ENCODE peak calls at places on chromosomes 6 and 20, in nine cellular contexts. I is lung, U is ovary, L is A549, C is right lobe of liver, R is neuronal stem cell, S is cardiac fibroblast, N is heart left ventricle, T is astrocyte of the spinal cord. M is an unnamed sample.

GRCh38 chr20:47785321-47785899 is at the start of gene SULF2:
- DNase-seq in S (no peak), T (no peak), N (peak; percentile 43), R (peak; percentile 35), C (peak; percentile 59), I (no peak), U (peak; percentile 85), L (no peak), M (peak; percentile 32)

GRCh38 chr6:18528084-18528743 is 141.1 kb downstream of the RNF144B start:
- DNase-seq in N (no peak), S (peak; percentile 35), R (peak; percentile 11), T (peak; percentile 19), C (no peak), I (no peak), L (peak; percentile 4), U (no peak), M (peak; percentile 31)

GRCh38 chr6:57173056-57173885 is 1.1 kb downstream of the BAG2 start:
- DNase-seq in C (peak; percentile 33), R (no peak), L (peak; percentile 21), N (peak; percentile 33), T (peak; percentile 47), S (peak; percentile 44), I (no peak), U (peak; percentile 31), M (peak; percentile 43)

GRCh38 chr20:57392130-57392445 is 892 bp downstream of the RBM38 start:
- DNase-seq in C (no peak), I (no peak), T (no peak), N (no peak), U (no peak), L (peak; percentile 31), S (no peak), R (no peak), M (no peak)

GRCh38 chr6:5584072-5584471 is 322.8 kb downstream of the FARS2 start:
- DNase-seq in S (peak; percentile 38), R (no peak), C (no peak), U (no peak), L (no peak), N (no peak), T (peak; percentile 63), I (no peak), M (peak; percentile 42)

GRCh38 chr6:111846511-111847409 is 26.5 kb downstream of the FYN start:
- DNase-seq in L (no peak), N (peak; percentile 71), I (no peak), R (no peak), U (no peak), C (no peak), S (no peak), T (no peak), M (no peak)

GRCh38 chr6:15303162-15303919 is 57.5 kb downstream of the JARID2 start:
- DNase-seq in S (no peak), R (no peak), T (no peak), C (no peak), L (no peak), N (no peak), U (no peak), I (no peak), M (no peak)

GRCh38 chr6:105831321-105831720 is 254.8 kb upstream of the PRDM1 start:
- DNase-seq in R (no peak), U (no peak), S (peak; percentile 38), L (no peak), N (no peak), I (no peak), C (no peak), T (no peak), M (no peak)

GRCh38 chr6:33014841-33015634 is 5.6 kb upstream of the HLA-DOA start:
- DNase-seq in I (peak; percentile 69), L (peak; percentile 47), U (no peak), T (peak; percentile 86), S (peak; percentile 91), C (no peak), R (peak; percentile 80), N (no peak), M (peak; percentile 92)

GRCh38 chr20:62900052-62900691 is 26.1 kb downstream of the DIDO1 start:
- DNase-seq in U (peak; percentile 77), T (peak; percentile 68), L (peak; percentile 92), S (peak; percentile 74), R (peak; percentile 71), I (peak; percentile 75), C (peak; percentile 79), N (peak; percentile 69), M (peak; percentile 82)

GRCh38 chr20:50980071-50980681 is 21.6 kb downstream of the MOCS3 start:
- DNase-seq in S (peak; percentile 100), R (no peak), U (no peak), L (peak; percentile 82), C (no peak), I (no peak), N (no peak), T (peak; percentile 99), M (peak; percentile 98)

GRCh38 chr6:11595903-11596302 is 58.4 kb downstream of the TMEM170B start:
- DNase-seq in L (no peak), I (no peak), T (peak; percentile 31), R (no peak), U (no peak), N (no peak), S (peak; percentile 40), C (no peak), M (peak; percentile 38)

GRCh38 chr6:161434921-161435411 is 161.1 kb upstream of the AGPAT4 start:
- DNase-seq in S (peak; percentile 97), C (no peak), R (no peak), I (no peak), L (no peak), T (peak; percentile 98), U (no peak), N (no peak), M (peak; percentile 98)
- H3K4me3 ChIP-seq in S (no peak overlapping the region), C (no peak overlapping the region), R (no peak overlapping the region), I (no peak overlapping the region), L (peak overlapping the region; percentile 27), T (no peak overlapping the region), U (no peak overlapping the region), N (peak overlapping the region; percentile 19), M (peak overlapping the region; percentile 30)

GRCh38 chr6:12750416-12750815 is 33.8 kb downstream of the PHACTR1 start:
- DNase-seq in R (no peak), C (no peak), L (no peak), T (no peak), I (no peak), S (no peak), U (no peak), N (no peak), M (no peak)

GRCh38 chr6:12748411-12748810 is 31.8 kb downstream of the PHACTR1 start:
- DNase-seq in I (no peak), L (no peak), S (no peak), U (no peak), T (no peak), C (no peak), N (no peak), R (no peak), M (no peak)

GRCh38 chr6:12748815-12749521 is 32.4 kb downstream of the PHACTR1 start:
- DNase-seq in N (no peak), S (no peak), R (peak; percentile 49), U (no peak), C (peak; percentile 14), I (no peak), L (no peak), T (no peak), M (no peak)

GRCh38 chr6:12751694-12752304 is 35.2 kb downstream of the PHACTR1 start:
- DNase-seq in I (peak; percentile 34), C (peak; percentile 52), T (peak; percentile 56), R (peak; percentile 78), L (peak; percentile 15), S (peak; percentile 58), N (peak; percentile 47), U (peak; percentile 30), M (peak; percentile 68)

DNA sequence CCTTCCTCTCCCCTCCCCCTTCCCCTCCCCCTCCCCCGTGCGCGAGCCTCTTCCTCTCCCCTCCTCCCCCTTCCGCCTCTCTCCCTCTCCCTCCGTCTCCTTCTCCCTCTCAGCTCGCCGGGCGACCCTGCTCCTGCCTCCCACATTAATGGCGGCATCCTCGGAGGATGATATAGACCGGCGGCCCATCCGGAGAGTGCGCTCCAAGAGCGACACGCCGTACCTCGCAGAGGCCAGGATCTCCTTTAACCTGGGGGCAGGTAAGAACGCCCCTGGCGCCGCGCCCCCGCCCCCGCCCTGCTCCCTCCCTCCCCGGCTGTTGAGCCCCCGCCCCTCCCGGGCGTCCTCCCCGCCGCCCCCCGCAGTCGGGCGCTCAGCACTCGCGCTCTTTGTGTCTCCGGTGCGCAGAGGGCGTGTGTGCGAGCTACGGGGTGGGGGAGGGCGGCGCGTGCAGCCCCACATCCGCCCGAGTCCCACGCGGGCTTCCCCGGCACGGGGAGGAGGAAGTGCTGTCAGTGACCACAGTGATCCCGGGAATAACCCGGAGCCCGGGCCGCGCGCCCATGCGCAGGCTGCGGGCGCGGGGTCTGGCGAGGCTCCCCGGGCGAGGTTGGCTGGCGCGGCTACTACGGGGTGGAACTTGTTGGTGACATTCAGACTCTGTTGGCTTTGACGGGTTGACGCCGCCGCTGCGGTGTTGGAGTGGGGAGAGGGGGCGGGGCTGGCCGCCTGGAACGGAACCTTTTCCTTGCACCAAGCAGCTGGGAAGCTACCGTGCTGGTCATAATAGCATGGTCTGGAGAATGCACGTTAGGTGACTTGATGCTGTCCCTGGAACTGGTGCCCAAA is 33.2 kb downstream of the PHACTR1 start:
- DNase-seq in T (no peak), R (peak; percentile 43), C (peak; percentile 14), L (no peak), I (no peak), U (no peak), N (no peak), S (no peak), M (no peak)
- H3K4me3 ChIP-seq in T (peak overlapping the region; percentile 10), R (peak overlapping the region; percentile 22), C (no peak overlapping the region), L (no peak overlapping the region), I (no peak overlapping the region), U (no peak overlapping the region), N (peak overlapping the region; percentile 36), S (no peak overlapping the region), M (no peak overlapping the region)

GRCh38 chr6:108952776-108953486 is 104.7 kb downstream of the ARMC2 start:
- DNase-seq in L (no peak), R (no peak), N (no peak), S (no peak), U (no peak), I (no peak), C (no peak), T (no peak), M (no peak)
- H3K4me3 ChIP-seq in L (no peak overlapping the region), R (no peak overlapping the region), N (no peak overlapping the region), S (no peak overlapping the region), U (no peak overlapping the region), I (no peak overlapping the region), C (no peak overlapping the region), T (no peak overlapping the region), M (no peak overlapping the region)

GRCh38 chr6:85452441-85452881 is 2.6 kb downstream of the NT5E start:
- DNase-seq in S (peak; percentile 59), C (no peak), U (no peak), T (peak; percentile 80), I (no peak), N (no peak), R (no peak), L (no peak), M (peak; percentile 53)
- H3K4me3 ChIP-seq in S (peak overlapping the region; percentile 82), C (peak overlapping the region; percentile 63), U (no peak overlapping the region), T (peak overlapping the region; percentile 77), I (no peak overlapping the region), N (no peak overlapping the region), R (no peak overlapping the region), L (peak overlapping the region; percentile 84), M (peak overlapping the region; percentile 85)

GRCh38 chr6:116563830-116564229 is 7.5 kb upstream of the RWDD1 start:
- DNase-seq in R (no peak), I (no peak), L (no peak), U (no peak), C (no peak), S (no peak), T (no peak), N (no peak), M (no peak)
- H3K4me3 ChIP-seq in R (no peak overlapping the region), I (no peak overlapping the region), L (no peak overlapping the region), U (no peak overlapping the region), C (no peak overlapping the region), S (no peak overlapping the region), T (no peak overlapping the region), N (no peak overlapping the region), M (no peak overlapping the region)

M was measured in fibroblast of pulmonary artery.